ENCODE peak calls at places on chromosome 5, in seven cellular contexts. D is psoas muscle; L is ureter; K is Ammon's horn; I is HCT116; X is activated naive CD8-positive, alpha-beta T cell treated with anti-CD3 and anti-CD28 coated beads, Interleukin-2, amount 10 ng/mL, durations not matched to agents 7 days and 5 days; Q is activated T-helper 9 cell treated with anti-CD3 and anti-CD28 coated beads, Interleukin-2, amount 50 U/mL, for 16 hours. R is an unnamed sample.

GRCh38 chr5:168600409-168600808 is 21.2 kb upstream of the PANK3 start:
- DNase-seq in D (no peak), L (no peak), K (no peak), I (no peak), X (no peak), Q (no peak), R (no peak)

GRCh38 chr5:140312067-140312790 is 9.3 kb upstream of the PFDN1 start:
- DNase-seq in D (no peak), L (peak), K (peak), I (no peak), X (no peak), Q (no peak), R (peak)

GRCh38 chr5:43315262-43315661 is 2.0 kb upstream of the HMGCS1 start:
- DNase-seq in D (no peak), L (no peak), K (no peak), I (peak), X (no peak), Q (peak), R (no peak)

GRCh38 chr5:41835625-41836024 is 34.6 kb downstream of the OXCT1 start:
- DNase-seq in D (peak), L (no peak), K (peak), I (peak), X (no peak), Q (no peak), R (no peak)

GRCh38 chr5:94021246-94021645 is 279.8 kb upstream of the POU5F2 start:
- DNase-seq in D (no peak), L (no peak), K (no peak), I (peak), X (no peak), Q (no peak), R (no peak)

GRCh38 chr5:159855476-159856157 is 60.7 kb upstream of the ADRA1B start:
- DNase-seq in D (peak), L (no peak), K (no peak), I (no peak), X (no peak), Q (no peak), R (no peak)

GRCh38 chr5:143882520-143882919 is 70.6 kb downstream of the HMHB1 start:
- DNase-seq in D (no peak), L (no peak), K (no peak), I (no peak), X (no peak), Q (no peak), R (no peak)

GRCh38 chr5:162068412-162068811 is 839 bp downstream of the GABRG2 start:
- DNase-seq in D (peak), L (no peak), K (peak), I (no peak), X (no peak), Q (no peak), R (peak)

GRCh38 chr5:32542216-32543059 is 42.9 kb upstream of the SUB1 start:
- DNase-seq in D (no peak), L (no peak), K (no peak), I (no peak), X (no peak), Q (no peak), R (peak)

GRCh38 chr5:168302785-168303184 is 11.3 kb downstream of the WWC1 start:
- DNase-seq in D (no peak), L (no peak), K (no peak), I (peak), X (no peak), Q (no peak), R (no peak)

GRCh38 chr5:126814721-126815404 is 37.9 kb downstream of the LMNB1 start:
- DNase-seq in D (no peak), L (no peak), K (no peak), I (no peak), X (no peak), Q (no peak), R (no peak)

GRCh38 chr5:104187656-104188055 is 625.1 kb upstream of the NUDT12 start:
- DNase-seq in D (no peak), L (no peak), K (no peak), I (no peak), X (no peak), Q (no peak), R (peak)

GRCh38 chr5:115265220-115265619 is 2.5 kb upstream of the PGGT1B start:
- DNase-seq in D (no peak), L (no peak), K (no peak), I (no peak), X (no peak), Q (no peak), R (no peak)

GRCh38 chr5:38845555-38846378 is at the start of gene OSMR:
- DNase-seq in D (peak), L (peak), K (peak), I (peak), X (no peak), Q (no peak), R (no peak)

GRCh38 chr5:139757727-139758509 is 37.7 kb upstream of the PSD2 start:
- DNase-seq in D (no peak), L (no peak), K (no peak), I (no peak), X (no peak), Q (no peak), R (no peak)

GRCh38 chr5:178453224-178453623 is 137.0 kb downstream of the COL23A1 start:
- DNase-seq in D (no peak), L (peak), K (no peak), I (no peak), X (no peak), Q (no peak), R (no peak)

GRCh38 chr5:90853759-90854515 is 295.3 kb downstream of the ADGRV1 start:
- DNase-seq in D (no peak), L (no peak), K (no peak), I (no peak), X (no peak), Q (no peak), R (no peak)

GRCh38 chr5:76831108-76831447 is 12.2 kb downstream of the F2RL1 start:
- DNase-seq in D (no peak), L (no peak), K (no peak), I (no peak), X (no peak), Q (no peak), R (no peak)

GRCh38 chr5:95715799-95716461 is 15.2 kb upstream of the RHOBTB3 start:
- DNase-seq in D (no peak), L (no peak), K (no peak), I (peak), X (no peak), Q (no peak), R (no peak)

GRCh38 chr5:54309751-54310432 is 481 bp downstream of the ARL15 start:
- DNase-seq in D (peak), L (no peak), K (peak), I (no peak), X (peak), Q (peak), R (peak)

GRCh38 chr5:91367374-91367773 is 15.7 kb downstream of the ARRDC3 start:
- DNase-seq in D (no peak), L (no peak), K (no peak), I (no peak), X (no peak), Q (no peak), R (no peak)

GRCh38 chr5:122153230-122153629 is 23.9 kb downstream of the ZNF474 start:
- DNase-seq in D (no peak), L (no peak), K (no peak), I (no peak), X (no peak), Q (no peak), R (no peak)

GRCh38 chr5:151520294-151520693 is 70.8 kb downstream of the FAT2 start:
- DNase-seq in D (no peak), L (no peak), K (no peak), I (no peak), X (no peak), Q (no peak), R (no peak)

GRCh38 chr5:153551537-153552079 is 61.1 kb downstream of the GRIA1 start:
- DNase-seq in D (no peak), L (no peak), K (peak), I (peak), X (no peak), Q (no peak), R (no peak)

GRCh38 chr5:71974622-71975021 is 132.7 kb upstream of the MAP1B start:
- DNase-seq in D (no peak), L (no peak), K (no peak), I (no peak), X (no peak), Q (no peak), R (no peak)

GRCh38 chr5:139403418-139403786 is 487 bp downstream of the SPATA24 start:
- DNase-seq in D (no peak), L (no peak), K (no peak), I (no peak), X (no peak), Q (no peak), R (peak)

GRCh38 chr5:80706835-80707447 is 52.2 kb upstream of the DHFR start:
- DNase-seq in D (no peak), L (no peak), K (no peak), I (no peak), X (no peak), Q (no peak), R (no peak)

GRCh38 chr5:109567374-109568044 is 122.2 kb upstream of the MAN2A1 start:
- DNase-seq in D (no peak), L (no peak), K (no peak), I (no peak), X (no peak), Q (no peak), R (no peak)

GRCh38 chr5:71586052-71586940 is 844 bp upstream of the MCCC2 start:
- DNase-seq in D (no peak), L (no peak), K (no peak), I (no peak), X (peak), Q (no peak), R (no peak)

GRCh38 chr5:143677403-143677802 is 134.6 kb upstream of the HMHB1 start:
- DNase-seq in D (no peak), L (no peak), K (no peak), I (no peak), X (no peak), Q (no peak), R (no peak)

GRCh38 chr5:27241564-27242257 is 203.3 kb upstream of the CDH9 start:
- DNase-seq in D (no peak), L (no peak), K (no peak), I (no peak), X (no peak), Q (no peak), R (no peak)

GRCh38 chr5:170693701-170694100 is 89.8 kb upstream of the GABRP start:
- DNase-seq in D (no peak), L (no peak), K (no peak), I (no peak), X (no peak), Q (no peak), R (no peak)

GRCh38 chr5:18772475-18772874 is 1138.2 kb downstream of the TAF11L14 start:
- DNase-seq in D (no peak), L (no peak), K (no peak), I (no peak), X (no peak), Q (no peak), R (peak)